ENCODE peak calls at places on chromosomes 12 and 14, in six cellular contexts. T is psoas muscle; V is choroid plexus epithelial cell; C is heart left ventricle; X is CD8-positive, alpha-beta T cell; B is ovary. A is an unnamed sample.

GRCh38 chr12:122855071-122855829 is 20.0 kb downstream of the HIP1R start:
- DNase-seq in V (no peak), X (no peak), C (no peak), B (no peak), T (peak; percentile 8), A (no peak)

GRCh38 chr12:88764781-88765470 is 184.7 kb upstream of the KITLG start:
- DNase-seq in T (no peak), B (no peak), C (no peak), X (no peak), V (peak; percentile 59), A (no peak)

GRCh38 chr12:92759634-92760268 is 57.0 kb downstream of the PLEKHG7 start:
- DNase-seq in T (no peak), C (no peak), V (peak; percentile 95), B (no peak), X (no peak), A (no peak)

GRCh38 chr12:88310666-88311065 is 168.6 kb downstream of the TMTC3 start:
- DNase-seq in B (no peak), X (no peak), T (no peak), V (peak; percentile 49), C (peak; percentile 16), A (no peak)

GRCh38 chr12:107612508-107612907 is 73.1 kb upstream of the PWP1 start:
- DNase-seq in X (no peak), C (no peak), V (peak; percentile 26), T (no peak), B (no peak), A (no peak)

GRCh38 chr12:114743289-114743688 is 59.3 kb upstream of the TBX3 start:
- DNase-seq in B (no peak), T (no peak), C (no peak), V (no peak), X (no peak), A (no peak)

GRCh38 chr12:54282949-54283593 is 2.5 kb downstream of the HNRNPA1 start:
- DNase-seq in X (no peak), C (no peak), B (no peak), T (no peak), V (no peak), A (no peak)

GRCh38 chr14:92690171-92691011 is 58.0 kb downstream of the LGMN start:
- DNase-seq in X (no peak), C (no peak), T (no peak), V (peak; percentile 83), B (no peak), A (no peak)

GRCh38 chr12:119624971-119625370 is 31.4 kb downstream of the TMEM233 start:
- DNase-seq in V (no peak), C (no peak), B (no peak), T (no peak), X (no peak), A (no peak)

GRCh38 chr14:39034481-39035296 is 68.3 kb downstream of the SEC23A start:
- DNase-seq in B (no peak), T (no peak), V (peak; percentile 60), X (no peak), C (no peak), A (no peak)

GRCh38 chr12:57171668-57172067 is 24.2 kb upstream of the LRP1-AS start:
- DNase-seq in X (no peak), V (peak; percentile 71), C (no peak), B (peak; percentile 86), T (no peak), A (no peak)

GRCh38 chr14:103499709-103500108 is 22.9 kb downstream of the CKB start:
- DNase-seq in B (no peak), V (no peak), X (no peak), T (no peak), C (no peak), A (no peak)

GRCh38 chr12:128336506-128336905 is 69.5 kb downstream of the TMEM132C start:
- DNase-seq in X (no peak), T (no peak), B (no peak), C (no peak), V (no peak), A (no peak)

GRCh38 chr12:116919247-116919671 is 8.5 kb downstream of the FBXW8 start:
- DNase-seq in B (no peak), T (no peak), V (no peak), C (no peak), X (no peak), A (no peak)

GRCh38 chr12:49912345-49912744 is 8.6 kb upstream of the FAIM2 start:
- DNase-seq in X (no peak), C (no peak), V (no peak), T (no peak), B (no peak), A (no peak)

GRCh38 chr12:16984484-16984883 is 378.5 kb upstream of the LMO3 start:
- DNase-seq in X (no peak), B (no peak), V (no peak), T (no peak), C (no peak), A (no peak)

GRCh38 chr12:25124493-25124892 is 70.5 kb downstream of the DNAI7 start:
- DNase-seq in V (no peak), B (no peak), C (no peak), X (no peak), T (no peak), A (no peak)

GRCh38 chr12:113591480-113591971 is 119.9 kb upstream of the LHX5 start:
- DNase-seq in X (no peak), T (no peak), B (no peak), V (no peak), C (no peak), A (no peak)

GRCh38 chr12:76883151-76883550 is 4.3 kb upstream of the CSRP2 start:
- DNase-seq in C (no peak), T (no peak), X (no peak), V (peak; percentile 71), B (no peak), A (no peak)

GRCh38 chr14:53962954-53963490 is 6.4 kb upstream of the BMP4 start:
- DNase-seq in V (no peak), B (no peak), C (no peak), T (no peak), X (no peak), A (no peak)

GRCh38 chr12:91974541-91974940 is 171.1 kb downstream of the BTG1 start:
- DNase-seq in V (peak; percentile 64), T (no peak), C (no peak), B (no peak), X (no peak), A (no peak)

GRCh38 chr12:76558684-76559276 is 791 bp downstream of the OSBPL8 start:
- DNase-seq in X (peak; percentile 67), C (peak; percentile 45), V (peak; percentile 58), T (peak; percentile 58), B (no peak), A (peak; percentile 23)

GRCh38 chr12:57489157-57489641 is 1.3 kb downstream of the MARS1 start:
- DNase-seq in C (no peak), X (no peak), V (peak; percentile 23), B (no peak), T (no peak), A (no peak)

GRCh38 chr12:118023461-118023860 is 7.0 kb downstream of the RFC5 start:
- DNase-seq in V (no peak), B (no peak), X (no peak), T (no peak), C (no peak), A (no peak)

GRCh38 chr12:56299308-56299852 is 750 bp downstream of the CS start:
- DNase-seq in T (no peak), V (no peak), C (no peak), B (no peak), X (no peak), A (no peak)

GRCh38 chr14:86533834-86534233 is 1003.9 kb downstream of the FLRT2 start:
- DNase-seq in B (no peak), C (no peak), V (no peak), T (no peak), X (no peak), A (no peak)

GRCh38 chr14:99321236-99321925 is 49.4 kb upstream of the BCL11B start:
- DNase-seq in T (no peak), X (no peak), C (no peak), B (no peak), V (no peak), A (no peak)

GRCh38 chr14:93898731-93899130 is 28.4 kb upstream of the FAM181A start:
- DNase-seq in C (no peak), B (no peak), X (no peak), T (no peak), V (no peak), A (no peak)

GRCh38 chr12:12542964-12543363 is 19.7 kb downstream of the DUSP16 start:
- DNase-seq in T (no peak), X (no peak), V (peak; percentile 10), B (no peak), C (no peak), A (no peak)

GRCh38 chr12:115835445-115835844 is 442.0 kb downstream of the MED13L start:
- DNase-seq in B (no peak), C (no peak), X (no peak), T (no peak), V (no peak), A (no peak)

GRCh38 chr12:22299294-22299912 is 35.1 kb downstream of the ST8SIA1 start:
- DNase-seq in C (no peak), B (no peak), T (no peak), V (no peak), X (no peak), A (no peak)

GRCh38 chr12:65868133-65868705 is 43.9 kb downstream of the HMGA2 start:
- DNase-seq in T (peak; percentile 25), C (no peak), V (peak; percentile 98), X (no peak), B (no peak), A (no peak)

GRCh38 chr14:74219806-74220205 is 19.4 kb upstream of the VSX2 start:
- DNase-seq in X (no peak), C (no peak), V (no peak), B (no peak), T (no peak), A (no peak)
- TF ChIP-seq CTCF in X (no peak), C (no peak), V (no peak), B (no peak), T (no peak), A (no peak)

DNA sequence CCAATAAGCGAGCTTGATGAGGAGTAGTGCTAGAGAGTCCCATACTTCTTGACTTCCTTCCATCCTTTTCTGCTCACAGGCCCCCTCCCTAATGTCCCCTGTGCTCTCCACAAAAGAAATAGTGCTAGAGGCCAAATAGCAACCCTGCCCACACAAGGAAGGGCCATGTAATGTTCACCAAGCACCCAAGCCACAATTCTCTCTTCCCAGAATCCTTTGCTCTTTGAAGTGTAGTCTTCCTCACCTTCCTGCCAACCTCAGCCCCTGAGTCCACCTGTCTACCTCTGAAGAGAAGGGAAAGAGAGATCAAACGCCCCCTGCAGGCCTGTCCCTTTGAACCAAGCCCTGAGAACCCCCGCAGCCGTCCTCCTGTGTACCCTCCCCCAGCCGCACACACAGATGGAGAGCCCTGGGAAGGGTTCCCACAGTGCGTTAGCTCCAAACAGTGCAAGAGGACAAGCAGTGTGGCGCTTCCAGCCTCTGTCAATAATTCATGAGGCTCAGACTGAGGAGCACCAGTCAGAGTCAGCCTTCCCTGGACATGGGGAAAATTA is 1.9 kb upstream of the DHRS4 start:
- DNase-seq in B (no peak), C (no peak), V (no peak), T (no peak), X (no peak), A (no peak)
- TF ChIP-seq CTCF in B (no peak), C (no peak), V (peak; percentile 17), T (no peak), X (no peak), A (no peak)

GRCh38 chr12:6063379-6063735 is 61.1 kb downstream of the VWF start:
- DNase-seq in T (no peak), V (no peak), B (no peak), X (no peak), C (no peak), A (no peak)
- TF ChIP-seq CTCF in T (no peak), V (no peak), B (peak; percentile 24), X (no peak), C (no peak), A (peak; percentile 6)

GRCh38 chr14:28142400-28143015 is 624.1 kb upstream of the FOXG1 start:
- DNase-seq in X (no peak), T (no peak), B (no peak), C (no peak), V (peak; percentile 53), A (no peak)
- TF ChIP-seq CTCF in X (no peak), T (no peak), B (no peak), C (no peak), V (peak; percentile 67), A (peak; percentile 72)

A was measured in neural crest cell.